ENCODE peak calls at places on chromosomes 11 and 22, in five cellular contexts. T is T-helper 9 cell; Z is stimulated activated CD4-positive, alpha-beta T cell treated with anti-CD3 and anti-CD28 coated beads, TNF-alpha, amount 100 ng/mL, for 48 hours; N is keratinocyte; D is NCI-H1092 treated with DMSO at 0.1 percent for 48 hours. R is an unnamed sample.
A peak's percentile ranks its signal among the peaks of the same experiment; 100 is the strongest.

GRCh38 chr11:116364357-116364756 is 408.4 kb downstream of the BUD13 start:
- DNase-seq in T (no peak), Z (no peak), N (no peak), D (no peak), R (no peak)

GRCh38 chr11:86809561-86809960 is 9.2 kb downstream of the PRSS23 start:
- DNase-seq in T (no peak), Z (no peak), N (no peak), D (no peak), R (no peak)

GRCh38 chr11:130214861-130215530 is 55.4 kb downstream of the ST14 start:
- DNase-seq in T (no peak), Z (no peak), N (no peak), D (no peak), R (no peak)

GRCh38 chr11:4539603-4540219 is 5.3 kb upstream of the OR52M1 start:
- DNase-seq in T (peak; percentile 11), Z (peak; percentile 48), N (no peak), D (peak; percentile 12), R (peak; percentile 34)

GRCh38 chr11:119759324-119759723 is 30.3 kb upstream of the NECTIN1 start:
- DNase-seq in T (no peak), Z (no peak), N (no peak), D (no peak), R (no peak)

GRCh38 chr11:34987617-34988016 is 71.2 kb downstream of the PDHX start:
- DNase-seq in T (no peak), Z (no peak), N (no peak), D (no peak), R (no peak)

GRCh38 chr22:24059121-24059520 is 48.0 kb downstream of the CABIN1 start:
- DNase-seq in T (no peak), Z (no peak), N (no peak), D (no peak), R (no peak)

GRCh38 chr22:37020192-37020479 is 594 bp downstream of the MPST start:
- DNase-seq in T (no peak), Z (no peak), N (no peak), D (peak; percentile 61), R (no peak)

GRCh38 chr11:75474878-75475766 is 42.1 kb upstream of the KLHL35 start:
- DNase-seq in T (peak; percentile 41), Z (peak; percentile 64), N (no peak), D (no peak), R (peak; percentile 31)

GRCh38 chr22:40585205-40585778 is 51.2 kb downstream of the MRTFA start:
- DNase-seq in T (no peak), Z (no peak), N (no peak), D (no peak), R (no peak)

GRCh38 chr11:117071344-117071787 is 26.9 kb downstream of the SIK3 start:
- DNase-seq in T (no peak), Z (no peak), N (no peak), D (peak; percentile 7), R (no peak)

GRCh38 chr11:96257972-96258951 is 84.7 kb downstream of the MAML2 start:
- DNase-seq in T (no peak), Z (no peak), N (no peak), D (no peak), R (peak; percentile 19)

GRCh38 chr11:57815877-57816276 is 54.3 kb downstream of the CTNND1 start:
- DNase-seq in T (no peak), Z (no peak), N (no peak), D (no peak), R (no peak)

GRCh38 chr22:38455530-38456271 is 702 bp upstream of the KCNJ4 start:
- DNase-seq in T (peak; percentile 24), Z (no peak), N (no peak), D (no peak), R (no peak)

GRCh38 chr11:61972112-61972795 is 4.8 kb upstream of the FTH1 start:
- DNase-seq in T (no peak), Z (no peak), N (no peak), D (no peak), R (no peak)

GRCh38 chr11:35517481-35517880 is 7.9 kb downstream of the PAMR1 start:
- DNase-seq in T (no peak), Z (no peak), N (no peak), D (no peak), R (no peak)

GRCh38 chr22:21628386-21629261 is 1.2 kb downstream of the YDJC start:
- DNase-seq in T (no peak), Z (no peak), N (no peak), D (no peak), R (no peak)

GRCh38 chr22:31106001-31106571 is 1.3 kb downstream of the SELENOM start:
- DNase-seq in T (no peak), Z (no peak), N (no peak), D (no peak), R (no peak)

GRCh38 chr22:37818397-37819099 is 4.6 kb upstream of the GALR3 start:
- DNase-seq in T (peak; percentile 53), Z (peak; percentile 55), N (no peak), D (peak; percentile 48), R (peak; percentile 56)

GRCh38 chr11:101741479-101742175 is 157.8 kb upstream of the TRPC6 start:
- DNase-seq in T (no peak), Z (no peak), N (no peak), D (no peak), R (no peak)

GRCh38 chr11:133078591-133079179 is 453.6 kb downstream of the OPCML start:
- DNase-seq in T (no peak), Z (no peak), N (no peak), D (peak; percentile 66), R (peak; percentile 16)

GRCh38 chr11:107785401-107785800 is 73.2 kb downstream of the SLC35F2 start:
- DNase-seq in T (no peak), Z (peak; percentile 19), N (no peak), D (no peak), R (no peak)

GRCh38 chr22:36325163-36326031 is 62.4 kb downstream of the MYH9 start:
- DNase-seq in T (no peak), Z (no peak), N (no peak), D (no peak), R (no peak)

GRCh38 chr11:15159085-15159484 is 44.4 kb downstream of the INSC start:
- DNase-seq in T (no peak), Z (no peak), N (peak; percentile 11), D (no peak), R (no peak)

GRCh38 chr22:35043251-35043931 is 22.6 kb upstream of the ISX start:
- DNase-seq in T (no peak), Z (no peak), N (no peak), D (no peak), R (no peak)

GRCh38 chr11:2777396-2777795 is 77.6 kb upstream of the KCNQ1OT1 start:
- DNase-seq in T (no peak), Z (no peak), N (no peak), D (no peak), R (no peak)

GRCh38 chr11:76626921-76627391 is 43.6 kb downstream of the LRRC32 start:
- DNase-seq in T (no peak), Z (peak; percentile 26), N (no peak), D (no peak), R (no peak)

GRCh38 chr11:45158210-45158644 is 11.8 kb downstream of the PRDM11 start:
- DNase-seq in T (no peak), Z (no peak), N (no peak), D (no peak), R (no peak)

GRCh38 chr11:134412508-134413333 is 679 bp upstream of the B3GAT1 start:
- DNase-seq in T (no peak), Z (no peak), N (no peak), D (peak; percentile 69), R (no peak)

GRCh38 chr11:7667460-7667859 is 5.8 kb downstream of the CYB5R2 start:
- DNase-seq in T (no peak), Z (no peak), N (no peak), D (no peak), R (no peak)